ENCODE peak calls at places on chromosomes 5 and 9, in seven cellular contexts. N, O, M, E, C, R and W are unnamed samples.

GRCh38 chr5:61277190-61277589 is 54.9 kb upstream of the ZSWIM6 start:
- DNase-seq in R (no peak), M (peak), C (no peak), O (peak), E (peak), N (no peak), W (no peak)

GRCh38 chr9:8653855-8654254 is 854.3 kb upstream of the DMAC1 start:
- DNase-seq in O (no peak), M (no peak), R (no peak), E (no peak), N (no peak), C (no peak), W (no peak)

GRCh38 chr9:32828861-32829260 is 45.5 kb downstream of the TMEM215 start:
- DNase-seq in O (no peak), N (no peak), M (no peak), R (no peak), E (no peak), C (no peak), W (no peak)

GRCh38 chr5:8907168-8907868 is 638.6 kb downstream of the SEMA5A start:
- DNase-seq in E (no peak), O (no peak), M (peak), R (no peak), N (no peak), C (peak), W (peak)

GRCh38 chr5:167759411-167759821 is 532.0 kb upstream of the WWC1 start:
- DNase-seq in O (no peak), M (peak), R (no peak), N (no peak), E (no peak), C (peak), W (peak)

GRCh38 chr9:126692759-126693427 is 79.2 kb downstream of the LMX1B start:
- DNase-seq in N (no peak), C (no peak), R (no peak), M (no peak), O (peak), E (no peak), W (no peak)

GRCh38 chr5:31066655-31067328 is 126.7 kb upstream of the CDH6 start:
- DNase-seq in M (peak), E (no peak), O (no peak), R (no peak), C (no peak), N (no peak), W (no peak)

GRCh38 chr9:127388856-127389238 is 8.1 kb upstream of the SLC2A8 start:
- DNase-seq in C (no peak), O (no peak), N (no peak), M (no peak), R (no peak), E (no peak), W (no peak)

GRCh38 chr9:125141251-125141650 is 2.1 kb downstream of the SCAI start:
- DNase-seq in M (peak), N (no peak), E (no peak), O (no peak), R (no peak), C (no peak), W (no peak)

GRCh38 chr9:34454571-34455065 is 3.8 kb downstream of the FAM219A start:
- DNase-seq in O (no peak), N (no peak), E (peak), M (peak), C (peak), R (no peak), W (peak)

GRCh38 chr9:34450644-34451043 is 7.7 kb downstream of the FAM219A start:
- DNase-seq in O (no peak), C (no peak), M (no peak), N (no peak), R (no peak), E (no peak), W (no peak)

GRCh38 chr9:34451545-34451944 is 6.8 kb downstream of the FAM219A start:
- DNase-seq in M (peak), O (no peak), N (no peak), E (no peak), R (no peak), C (peak), W (no peak)

GRCh38 chr9:34452568-34452967 is 5.8 kb downstream of the FAM219A start:
- DNase-seq in N (no peak), R (no peak), E (no peak), M (no peak), C (no peak), O (no peak), W (no peak)

GRCh38 chr9:34451135-34451534 is 7.2 kb downstream of the FAM219A start:
- DNase-seq in N (no peak), E (peak), O (no peak), C (no peak), M (no peak), R (no peak), W (no peak)
- H3K27ac ChIP-seq in N (no peak), E (no peak), O (no peak), C (no peak), M (no peak), R (no peak), W (no peak)

GRCh38 chr9:137462396-137463193 is 3.5 kb upstream of the NSMF start:
- DNase-seq in M (no peak), C (no peak), N (no peak), O (no peak), R (no peak), E (no peak), W (no peak)

GRCh38 chr9:137463194-137463930 is 4.2 kb upstream of the NSMF start:
- DNase-seq in E (no peak), R (no peak), O (no peak), C (no peak), N (no peak), M (no peak), W (no peak)

GRCh38 chr9:137461316-137461662 is 2.2 kb upstream of the NSMF start:
- DNase-seq in O (no peak), R (no peak), N (peak), E (no peak), M (no peak), C (no peak), W (no peak)

GRCh38 chr9:137460363-137461315 is 1.5 kb upstream of the NSMF start:
- DNase-seq in M (no peak), O (peak), R (no peak), E (no peak), C (no peak), N (peak), W (no peak)

GRCh38 chr9:137461663-137462395 is 2.7 kb upstream of the NSMF start:
- DNase-seq in R (peak), E (peak), M (no peak), O (peak), C (no peak), N (peak), W (peak)
- TF ChIP-seq CTCF in R (no peak), E (no peak), M (no peak), O (peak), C (no peak), N (no peak), W (no peak)

GRCh38 chr9:79684711-79685575 is 113.2 kb downstream of the TLE4 start:
- DNase-seq in M (peak), E (no peak), N (no peak), C (peak), R (no peak), O (no peak), W (peak)

GRCh38 chr9:79685576-79685975 is 113.8 kb downstream of the TLE4 start:
- DNase-seq in R (no peak), M (peak), E (no peak), N (no peak), C (peak), O (no peak), W (no peak)

GRCh38 chr9:79686381-79687130 is 114.8 kb downstream of the TLE4 start:
- DNase-seq in E (no peak), M (peak), N (no peak), C (peak), R (no peak), O (no peak), W (no peak)

GRCh38 chr9:79688363-79688762 is 116.6 kb downstream of the TLE4 start:
- DNase-seq in E (no peak), C (no peak), R (no peak), M (no peak), N (no peak), O (no peak), W (no peak)

GRCh38 chr9:79687131-79687447 is 115.3 kb downstream of the TLE4 start:
- DNase-seq in C (no peak), O (no peak), R (no peak), N (no peak), E (no peak), M (no peak), W (no peak)
- H3K27ac ChIP-seq in C (no peak), O (no peak), R (no peak), N (no peak), E (no peak), M (peak), W (no peak)

GRCh38 chr9:36399980-36400331 is at the start of gene RNF38:
- DNase-seq in N (no peak), M (no peak), C (no peak), O (no peak), R (no peak), E (no peak), W (no peak)

GRCh38 chr9:36398745-36399144 is 1.3 kb downstream of the RNF38 start:
- DNase-seq in O (no peak), R (no peak), N (no peak), M (peak), E (no peak), C (peak), W (peak)

GRCh38 chr9:36401897-36402480 is 1.9 kb upstream of the RNF38 start:
- DNase-seq in R (no peak), N (no peak), E (no peak), O (no peak), M (no peak), C (no peak), W (no peak)

GRCh38 chr9:36401179-36401740 is 1.2 kb upstream of the RNF38 start:
- DNase-seq in E (peak), R (no peak), O (peak), C (no peak), N (no peak), M (peak), W (peak)

GRCh38 chr9:36400332-36401178 is 486 bp upstream of the RNF38 start:
- DNase-seq in O (peak), E (peak), N (peak), R (peak), C (peak), M (peak), W (peak)
- TF ChIP-seq CTCF in O (peak), E (no peak), N (peak), R (no peak), C (no peak), M (no peak), W (no peak)